ENCODE peak calls at places on chromosomes 1 and 21, in four cellular contexts. L is Panc1, U is sigmoid colon, H is esophagus muscularis mucosa. O is an unnamed sample.

GRCh38 chr1:171251741-171252300 is 3.5 kb downstream of the FMO1 start:
- DNase-seq in L (no peak), U (no peak), H (no peak), O (no peak)

GRCh38 chr1:24903560-24903954 is 26.5 kb downstream of the RUNX3 start:
- DNase-seq in L (no peak), U (no peak), H (no peak), O (peak)

GRCh38 chr1:167635233-167635648 is 5.2 kb downstream of the RCSD1 start:
- DNase-seq in L (no peak), U (no peak), H (peak), O (no peak)

GRCh38 chr1:14294860-14295259 is 303.6 kb upstream of the KAZN start:
- DNase-seq in L (no peak), U (no peak), H (peak), O (no peak)

GRCh38 chr1:83077411-83077810 is 921.5 kb downstream of the TTLL7 start:
- DNase-seq in L (no peak), U (no peak), H (no peak), O (no peak)

GRCh38 chr21:42525228-42525604 is 11.6 kb downstream of the SLC37A1 start:
- DNase-seq in L (no peak), U (peak), H (no peak), O (peak)

GRCh38 chr1:175317309-175317708 is 124.7 kb upstream of the KIAA0040 start:
- DNase-seq in L (no peak), U (no peak), H (peak), O (no peak)

GRCh38 chr1:58441699-58442098 is 104.8 kb downstream of the OMA1 start:
- DNase-seq in L (no peak), U (no peak), H (no peak), O (no peak)

GRCh38 chr1:78339490-78339889 is 151.3 kb upstream of the PTGFR start:
- DNase-seq in L (peak), U (no peak), H (no peak), O (no peak)

GRCh38 chr1:183537405-183537804 is 52.9 kb downstream of the NCF2 start:
- DNase-seq in L (no peak), U (no peak), H (no peak), O (no peak)

GRCh38 chr1:72567511-72567910 is 285.2 kb upstream of the NEGR1 start:
- DNase-seq in L (no peak), U (no peak), H (no peak), O (no peak)

GRCh38 chr21:17708541-17709265 is 96.0 kb upstream of the BTG3 start:
- DNase-seq in L (no peak), U (no peak), H (no peak), O (no peak)

GRCh38 chr1:98931134-98931835 is 73.4 kb downstream of the PLPPR5 start:
- DNase-seq in L (no peak), U (no peak), H (no peak), O (no peak)
- TF ChIP-seq POLR2AphosphoS5 in L (no peak), U (no peak), H (no peak), O (no peak)

GRCh38 chr1:8257621-8258020 is 60.3 kb upstream of the SLC45A1 start:
- DNase-seq in L (no peak), U (no peak), H (no peak), O (no peak)

GRCh38 chr1:8256321-8256720 is 61.6 kb upstream of the SLC45A1 start:
- DNase-seq in L (no peak), U (no peak), H (no peak), O (no peak)

GRCh38 chr1:8255712-8256111 is 62.2 kb upstream of the SLC45A1 start:
- DNase-seq in L (no peak), U (no peak), H (no peak), O (no peak)

GRCh38 chr1:8261398-8261762 is 56.5 kb upstream of the SLC45A1 start:
- DNase-seq in L (no peak), U (no peak), H (no peak), O (no peak)

GRCh38 chr1:8259498-8260290 is 58.2 kb upstream of the SLC45A1 start:
- DNase-seq in L (peak), U (peak), H (no peak), O (peak)
- TF ChIP-seq POLR2AphosphoS5 in L (peak), U (no peak), H (peak), O (no peak)

DNA sequence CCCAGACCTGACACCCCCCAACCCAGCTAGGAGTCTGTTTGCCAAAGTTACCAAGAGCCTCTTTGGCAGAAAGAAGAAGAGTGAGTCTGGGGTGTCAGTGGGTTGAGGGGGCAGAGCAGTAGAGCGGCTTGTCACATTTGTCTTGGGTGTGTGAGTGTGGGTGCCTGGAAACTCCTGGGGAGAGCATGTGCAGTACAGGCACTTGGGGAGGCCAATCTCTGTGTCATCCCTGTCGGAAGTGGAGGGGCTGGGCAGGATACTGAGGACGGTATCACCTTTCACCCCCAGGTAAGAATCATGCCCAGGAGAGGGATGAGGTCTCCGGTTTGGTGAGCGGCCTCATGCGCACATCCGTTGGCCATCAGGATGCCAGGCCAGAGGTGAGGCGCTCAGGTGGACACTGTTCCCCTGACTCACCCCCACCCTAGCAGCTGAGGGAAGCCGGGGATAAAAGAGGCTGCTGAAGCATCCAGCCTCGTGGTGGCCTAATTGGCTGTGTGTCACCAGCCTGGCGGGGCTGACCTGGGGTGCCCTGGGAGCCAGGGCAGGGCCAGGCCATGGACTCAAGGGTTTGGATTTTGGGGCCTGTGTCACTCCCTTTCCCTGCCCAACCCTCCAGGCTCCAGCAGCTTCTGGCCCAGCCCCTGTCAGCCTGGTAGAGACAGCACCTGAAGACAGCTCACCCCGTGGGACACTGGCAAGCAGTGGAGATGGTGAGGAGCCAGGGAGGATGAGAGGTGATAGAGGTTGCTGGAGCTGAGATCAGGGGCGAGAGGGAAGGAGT is 3.3 kb downstream of the PLK3 start:
- DNase-seq in L (no peak), U (peak), H (no peak), O (peak)
- TF ChIP-seq POLR2AphosphoS5 in L (no peak), U (no peak), H (no peak), O (no peak)

DNA sequence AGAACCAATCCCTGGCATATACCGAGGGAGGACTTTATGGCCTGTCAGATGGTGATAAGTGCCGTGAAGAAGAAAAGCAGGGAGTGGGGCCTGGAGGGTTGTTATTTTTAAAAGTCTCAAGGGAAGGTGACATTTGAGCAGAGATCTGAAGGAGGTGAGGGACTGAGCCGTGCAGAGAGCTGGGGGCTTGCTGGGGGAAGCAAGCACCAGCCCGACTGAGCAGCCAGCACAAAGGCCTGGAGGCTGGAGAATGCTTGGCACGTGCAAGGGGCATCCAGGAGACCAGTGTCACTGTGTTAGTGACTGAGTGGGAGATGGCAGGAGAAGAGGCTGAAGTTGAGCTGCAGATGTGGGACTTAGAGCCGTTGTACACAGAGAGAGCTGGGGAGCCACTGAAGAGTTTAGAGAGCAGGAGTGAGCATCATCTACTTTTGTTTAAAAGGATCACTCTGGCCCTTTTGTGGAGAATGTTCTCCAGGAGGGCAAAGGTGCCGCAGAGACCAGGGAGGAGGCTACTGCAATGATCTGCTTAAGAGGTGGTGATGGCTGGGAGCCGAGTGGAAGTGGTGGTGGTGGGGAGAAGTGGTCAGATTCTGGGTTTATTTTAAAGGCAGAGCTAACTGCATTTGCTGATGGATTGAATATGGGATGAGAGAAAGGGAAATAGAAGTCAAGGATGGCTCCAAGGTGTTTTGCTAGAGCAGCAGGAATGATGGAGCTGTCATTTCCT is 31.2 kb downstream of the PTPRU start:
- DNase-seq in L (no peak), U (peak), H (no peak), O (peak)
- TF ChIP-seq POLR2AphosphoS5 in L (no peak), U (no peak), H (no peak), O (no peak)

GRCh38 chr1:150486966-150487762 is at the start of gene TARS2:
- DNase-seq in L (peak), U (peak), H (peak), O (peak)
- TF ChIP-seq POLR2AphosphoS5 in L (peak), U (peak), H (peak), O (peak)